ENCODE peak calls at places on chromosome 18, in eight cellular contexts. U is left ventricle myocardium inferior; G is frontal cortex; I is hepatocyte; A is activated CD8-positive, alpha-beta memory T cell treated with anti-CD3 and anti-CD28 coated beads, Interleukin-2, amount 50 U/mL, for 48 hours; Q is HTR-8/SVneo; F is stimulated activated CD4-positive, alpha-beta T cell treated with anti-CD3 and anti-CD28 coated beads, Interleukin-2, amount 100 ng/mL, for 4 hours; Z is GM18507. P is an unnamed sample.

GRCh38 chr18:59093668-59094067 is 46.0 kb upstream of the SEC11C start:
- DNase-seq in Q (no peak), I (no peak), G (no peak), U (no peak), Z (no peak), A (no peak), F (no peak), P (no peak)

GRCh38 chr18:24400587-24400986 is 3.0 kb upstream of the OSBPL1A start:
- DNase-seq in Z (no peak), F (no peak), I (no peak), U (no peak), A (no peak), G (no peak), Q (no peak), P (no peak)

GRCh38 chr18:32072321-32072720 is 19.4 kb upstream of the RNF138 start:
- DNase-seq in A (no peak), Z (no peak), U (no peak), G (no peak), Q (no peak), I (no peak), F (no peak), P (no peak)

GRCh38 chr18:44518091-44518490 is 162.6 kb upstream of the SETBP1 start:
- DNase-seq in Z (no peak), A (no peak), I (no peak), F (no peak), U (no peak), G (no peak), Q (no peak), P (peak; percentile 6)

GRCh38 chr18:36672437-36673344 is 156.1 kb downstream of the TPGS2 start:
- DNase-seq in I (no peak), G (no peak), A (no peak), U (no peak), F (no peak), Z (peak; percentile 15), Q (peak; percentile 3), P (peak; percentile 92)

GRCh38 chr18:61893304-61893970 is 630 bp upstream of the RNF152 start:
- DNase-seq in F (peak; percentile 37), Z (no peak), U (peak; percentile 59), Q (no peak), G (peak; percentile 84), A (peak; percentile 66), I (peak; percentile 85), P (peak; percentile 43)

GRCh38 chr18:25516747-25517498 is 165.0 kb upstream of the ZNF521 start:
- DNase-seq in Q (no peak), U (no peak), I (no peak), G (no peak), A (no peak), Z (no peak), F (no peak), P (no peak)

GRCh38 chr18:11514267-11514666 is 95.1 kb upstream of the SLC35G4 start:
- DNase-seq in Z (no peak), U (no peak), A (no peak), I (no peak), F (no peak), G (no peak), Q (no peak), P (peak; percentile 21)

GRCh38 chr18:22547807-22548561 is 130.3 kb upstream of the CTAGE1 start:
- DNase-seq in U (no peak), G (no peak), Q (no peak), I (peak; percentile 47), Z (no peak), A (no peak), F (no peak), P (peak; percentile 58)

GRCh38 chr18:78323453-78324230 is 656.0 kb upstream of the SALL3 start:
- DNase-seq in Z (no peak), Q (no peak), F (no peak), A (no peak), U (no peak), G (no peak), I (no peak), P (no peak)

GRCh38 chr18:9008203-9008708 is 94.2 kb upstream of the NDUFV2 start:
- DNase-seq in Q (no peak), U (no peak), Z (no peak), G (no peak), F (no peak), I (no peak), A (no peak), P (no peak)

GRCh38 chr18:9094307-9095226 is 7.9 kb upstream of the NDUFV2 start:
- DNase-seq in U (no peak), I (peak; percentile 27), A (no peak), G (no peak), Q (no peak), F (no peak), Z (no peak), P (peak; percentile 97)

GRCh38 chr18:31072175-31072574 is 29.6 kb upstream of the DSC3 start:
- DNase-seq in I (no peak), G (no peak), Z (no peak), F (no peak), A (no peak), U (no peak), Q (no peak), P (no peak)

GRCh38 chr18:57353940-57354461 is 1.6 kb downstream of the ST8SIA3 start:
- DNase-seq in U (peak; percentile 30), I (peak; percentile 85), Z (peak; percentile 12), G (peak; percentile 55), Q (peak; percentile 12), A (peak; percentile 70), F (no peak), P (peak; percentile 12)

GRCh38 chr18:75081486-75081885 is 127.5 kb downstream of the PTGR3 start:
- DNase-seq in A (peak; percentile 10), Z (no peak), F (no peak), I (no peak), U (no peak), Q (no peak), G (no peak), P (no peak)

GRCh38 chr18:62717850-62718229 is 2.5 kb downstream of the PHLPP1 start:
- DNase-seq in A (no peak), Z (no peak), U (no peak), Q (no peak), I (no peak), G (no peak), F (no peak), P (peak; percentile 8)

GRCh38 chr18:34222025-34222395 is 2.7 kb downstream of the NOL4 start:
- DNase-seq in G (no peak), A (no peak), Z (no peak), I (peak; percentile 5), F (no peak), Q (no peak), U (no peak), P (no peak)

GRCh38 chr18:41324934-41325333 is 630.1 kb upstream of the PIK3C3 start:
- DNase-seq in Z (no peak), A (no peak), Q (no peak), G (no peak), F (no peak), U (no peak), I (no peak), P (no peak)

GRCh38 chr18:79922971-79923411 is 28.5 kb downstream of the SLC66A2 start:
- DNase-seq in U (no peak), G (no peak), Q (no peak), A (peak; percentile 37), F (no peak), I (no peak), Z (no peak), P (no peak)

GRCh38 chr18:75247601-75248421 is 37.2 kb downstream of the TSHZ1 start:
- DNase-seq in F (no peak), G (peak; percentile 40), U (no peak), Q (no peak), I (no peak), Z (no peak), A (no peak), P (peak; percentile 51)

GRCh38 chr18:62396381-62396780 is 71.3 kb downstream of the TNFRSF11A start:
- DNase-seq in A (no peak), Z (no peak), Q (no peak), F (no peak), G (no peak), U (no peak), I (no peak), P (no peak)

GRCh38 chr18:4636957-4637356 is 181.8 kb upstream of the DLGAP1 start:
- DNase-seq in F (no peak), G (no peak), A (no peak), Q (no peak), U (no peak), I (no peak), Z (no peak), P (no peak)

GRCh38 chr18:24322594-24323136 is 75.0 kb downstream of the OSBPL1A start:
- DNase-seq in I (no peak), A (no peak), G (no peak), Z (no peak), Q (no peak), F (no peak), U (no peak), P (peak; percentile 34)

GRCh38 chr18:28078849-28079248 is 98.1 kb downstream of the CDH2 start:
- DNase-seq in I (no peak), A (no peak), Z (no peak), G (no peak), F (no peak), Q (no peak), U (no peak), P (no peak)

GRCh38 chr18:36017232-36017631 is 44.8 kb downstream of the RMP24 start:
- DNase-seq in I (no peak), F (no peak), Q (no peak), Z (no peak), U (no peak), A (no peak), G (no peak), P (no peak)

GRCh38 chr18:33282142-33282541 is 158.4 kb downstream of the CCDC178 start:
- DNase-seq in G (no peak), U (no peak), Q (no peak), I (no peak), A (no peak), F (no peak), Z (no peak), P (no peak)

GRCh38 chr18:10059610-10060468 is 146.0 kb downstream of the VAPA start:
- DNase-seq in Q (no peak), U (peak; percentile 44), Z (no peak), G (no peak), A (no peak), F (no peak), I (peak; percentile 32), P (peak; percentile 25)

GRCh38 chr18:13137939-13138821 is 80.4 kb upstream of the LDLRAD4 start:
- DNase-seq in Q (no peak), I (no peak), A (peak; percentile 64), U (peak; percentile 44), Z (peak; percentile 69), G (peak; percentile 50), F (peak; percentile 44), P (peak; percentile 65)

GRCh38 chr18:42038936-42039335 is 83.9 kb downstream of the PIK3C3 start:
- DNase-seq in F (no peak), U (no peak), Z (no peak), I (peak; percentile 19), A (no peak), G (no peak), Q (no peak), P (peak; percentile 74)

GRCh38 chr18:46688853-46689525 is 32.0 kb upstream of the LOXHD1 start:
- DNase-seq in F (no peak), Q (no peak), Z (no peak), G (no peak), U (no peak), A (no peak), I (no peak), P (no peak)

GRCh38 chr18:80232710-80233109 is 14.6 kb downstream of the PARD6G start:
- DNase-seq in F (no peak), U (no peak), I (no peak), A (no peak), Q (no peak), G (no peak), Z (no peak), P (no peak)

GRCh38 chr18:33446604-33447003 is 6.1 kb upstream of the CCDC178 start:
- DNase-seq in U (no peak), F (no peak), Z (no peak), I (no peak), G (no peak), A (no peak), Q (no peak), P (no peak)

GRCh38 chr18:32576296-32576916 is 105.7 kb upstream of the GAREM1 start:
- DNase-seq in F (no peak), Z (no peak), Q (no peak), A (no peak), G (no peak), I (peak; percentile 60), U (no peak), P (no peak)

GRCh38 chr18:27004056-27004829 is 138.7 kb upstream of the AQP4 start:
- DNase-seq in Q (no peak), A (no peak), I (no peak), G (no peak), U (no peak), F (no peak), Z (no peak), P (peak; percentile 3)